ENCODE peak calls at places on chromosomes 16 and 17, in six cellular contexts. Q, D, P, Y, R and X are unnamed samples.

GRCh38 chr16:27434141-27435051 is 32.4 kb downstream of the IL21R start:
- DNase-seq in Q (no peak), D (peak; percentile 4), P (no peak), Y (no peak), R (peak; percentile 9), X (no peak)

GRCh38 chr17:47896672-47897490 is 845 bp downstream of the SP2 start:
- DNase-seq in Q (no peak), D (no peak), P (no peak), Y (no peak), R (no peak), X (peak; percentile 62)

GRCh38 chr17:40936437-40936971 is 942 bp downstream of the KRT23 start:
- DNase-seq in Q (no peak), D (no peak), P (no peak), Y (no peak), R (no peak), X (no peak)

GRCh38 chr17:43200127-43200526 is 11.5 kb upstream of the TMEM106A start:
- DNase-seq in Q (no peak), D (no peak), P (no peak), Y (peak; percentile 14), R (no peak), X (no peak)

GRCh38 chr16:84739349-84740124 is 39.7 kb downstream of the USP10 start:
- DNase-seq in Q (no peak), D (no peak), P (no peak), Y (peak; percentile 93), R (no peak), X (no peak)

GRCh38 chr17:66676421-66676820 is 158.5 kb upstream of the CACNG5 start:
- DNase-seq in Q (no peak), D (no peak), P (no peak), Y (no peak), R (no peak), X (no peak)

GRCh38 chr16:21650517-21650916 is 1.9 kb downstream of the IGSF6 start:
- DNase-seq in Q (no peak), D (no peak), P (no peak), Y (no peak), R (no peak), X (no peak)

GRCh38 chr17:28575126-28575795 is 1.4 kb downstream of the ALDOC start:
- DNase-seq in Q (no peak), D (no peak), P (no peak), Y (no peak), R (no peak), X (no peak)

GRCh38 chr17:43576563-43577229 is 30.6 kb upstream of the ETV4 start:
- DNase-seq in Q (peak; percentile 51), D (peak; percentile 73), P (peak; percentile 43), Y (peak; percentile 62), R (peak; percentile 71), X (peak; percentile 50)